ENCODE peak calls at places on chromosomes 2 and 18, in eight cellular contexts. V is substantia nigra, Y is fibroblast of the aortic adventitia, D is AG04450, R is LHCN-M2, N is aorta, I is sciatic nerve, Z is HT-29. F is an unnamed sample.

GRCh38 chr2:150255528-150255927 is 231.9 kb downstream of the RND3 start:
- DNase-seq in N (no peak), R (peak), Z (no peak), I (no peak), V (no peak), D (peak), Y (peak), F (no peak)

GRCh38 chr2:71789556-71790219 is 336.3 kb downstream of the DYSF start:
- DNase-seq in D (no peak), Y (peak), Z (peak), I (no peak), R (no peak), N (no peak), V (no peak), F (no peak)

GRCh38 chr2:217899231-217900009 is 103.4 kb downstream of the TNS1 start:
- DNase-seq in I (peak), D (peak), Z (peak), R (peak), Y (peak), N (peak), V (no peak), F (peak)

GRCh38 chr2:100612388-100613000 is 49.7 kb downstream of the PDCL3 start:
- DNase-seq in N (no peak), V (no peak), I (no peak), Y (no peak), R (no peak), Z (no peak), D (no peak), F (no peak)

GRCh38 chr18:27838230-27838629 is 338.7 kb downstream of the CDH2 start:
- DNase-seq in I (no peak), V (no peak), N (no peak), D (no peak), Z (no peak), R (no peak), Y (no peak), F (no peak)

GRCh38 chr2:241062342-241063092 is 39.6 kb downstream of the MTERF4 start:
- DNase-seq in I (no peak), Z (no peak), D (no peak), V (no peak), R (no peak), N (no peak), Y (no peak), F (no peak)

GRCh38 chr18:67778016-67778415 is 261.5 kb upstream of the DSEL start:
- DNase-seq in D (no peak), R (no peak), I (no peak), Y (no peak), N (no peak), V (no peak), Z (no peak), F (no peak)

GRCh38 chr2:239729681-239730566 is 295.2 kb downstream of the NDUFA10 start:
- DNase-seq in Y (no peak), I (peak), R (no peak), D (no peak), N (peak), V (no peak), Z (no peak), F (no peak)

GRCh38 chr2:191977754-191978153 is 130.9 kb upstream of the CAVIN2 start:
- DNase-seq in D (no peak), R (no peak), Z (no peak), I (no peak), N (no peak), Y (peak), V (no peak), F (no peak)

GRCh38 chr2:12979066-12979465 is 262.3 kb downstream of the TRIB2 start:
- DNase-seq in R (no peak), V (no peak), Z (no peak), N (no peak), I (no peak), D (no peak), Y (no peak), F (no peak)

GRCh38 chr2:17658251-17658843 is 95.3 kb downstream of the SMC6 start:
- DNase-seq in I (no peak), V (no peak), D (no peak), Z (no peak), R (peak), Y (peak), N (no peak), F (no peak)

GRCh38 chr2:85158559-85159273 is 25.5 kb downstream of the TCF7L1 start:
- DNase-seq in D (no peak), R (no peak), I (no peak), N (no peak), Z (no peak), V (no peak), Y (no peak), F (no peak)

GRCh38 chr18:23504720-23505119 is 1.4 kb downstream of the RMC1 start:
- DNase-seq in V (no peak), I (no peak), Z (no peak), N (no peak), R (no peak), Y (no peak), D (no peak), F (no peak)

GRCh38 chr2:212537311-212538155 is 1.1 kb downstream of the ERBB4 start:
- DNase-seq in Z (no peak), N (peak), D (no peak), R (no peak), Y (no peak), I (peak), V (peak), F (peak)

GRCh38 chr18:39455300-39455699 is 1889.7 kb upstream of the CELF4 start:
- DNase-seq in D (no peak), V (no peak), Z (no peak), I (no peak), R (peak), N (no peak), Y (peak), F (no peak)

GRCh38 chr2:132627542-132627941 is 42.5 kb downstream of the LYPD1 start:
- DNase-seq in N (no peak), Z (no peak), I (no peak), V (no peak), R (no peak), D (no peak), Y (peak), F (no peak)

GRCh38 chr18:57397440-57397839 is 37.7 kb upstream of the ONECUT2 start:
- DNase-seq in I (no peak), Y (peak), D (no peak), N (no peak), R (peak), V (no peak), Z (peak), F (no peak)

GRCh38 chr18:23963443-23964185 is 50.9 kb upstream of the TTC39C start:
- DNase-seq in I (no peak), Y (no peak), V (no peak), R (no peak), Z (no peak), D (no peak), N (no peak), F (no peak)

GRCh38 chr2:219459460-219460311 is 25.0 kb downstream of the SPEG start:
- DNase-seq in Z (peak), I (no peak), N (no peak), V (no peak), D (no peak), R (peak), Y (peak), F (peak)

GRCh38 chr2:36461039-36461681 is 105.6 kb downstream of the CRIM1 start:
- DNase-seq in Z (peak), I (no peak), Y (peak), N (no peak), V (no peak), D (peak), R (peak), F (no peak)

GRCh38 chr18:13872932-13873331 is 42.4 kb downstream of the MC2R start:
- DNase-seq in V (no peak), Z (no peak), R (no peak), D (no peak), I (no peak), Y (no peak), N (no peak), F (no peak)

GRCh38 chr18:61606759-61607158 is 273.5 kb downstream of the CDH20 start:
- DNase-seq in D (peak), R (peak), Z (peak), V (no peak), I (peak), N (peak), Y (peak), F (no peak)

GRCh38 chr2:15539999-15540398 is 21.1 kb downstream of the NBAS start:
- DNase-seq in Z (no peak), N (no peak), R (no peak), D (no peak), Y (no peak), I (no peak), V (no peak), F (no peak)

GRCh38 chr2:162069200-162069910 is 4.7 kb downstream of the DPP4 start:
- DNase-seq in R (no peak), V (no peak), I (no peak), Z (no peak), D (no peak), N (no peak), Y (no peak), F (no peak)

GRCh38 chr2:120669971-120670370 is 65.7 kb upstream of the GLI2 start:
- DNase-seq in V (no peak), R (no peak), N (no peak), Z (no peak), D (no peak), I (no peak), Y (no peak), F (no peak)

GRCh38 chr2:121293450-121294325 is 8.7 kb upstream of the TFCP2L1 start:
- DNase-seq in D (no peak), I (no peak), R (no peak), Y (no peak), N (no peak), V (no peak), Z (no peak), F (no peak)

GRCh38 chr2:7773362-7773973 is 856.3 kb downstream of the RNF144A start:
- DNase-seq in Z (peak), D (no peak), R (no peak), Y (peak), V (no peak), I (no peak), N (no peak), F (no peak)

F was measured in SHP77.